ENCODE peak calls at places on chromosomes 11 and 22, in five cellular contexts. One of them, this sample, is unnamed.

GRCh38 chr11:124863137-124863825 is 2.0 kb upstream of the ROBO3 start:
- DNase-seq in HTR-8/SVneo: no peak
- DNase-seq in WERI-Rb-1: peak
- DNase-seq in BE2C: no peak
- DNase-seq in nucleus accumbens: no peak
- DNase-seq in this sample: no peak

GRCh38 chr11:70710192-70710965 is 312.1 kb downstream of the CTTN start:
- DNase-seq in HTR-8/SVneo: no peak
- DNase-seq in WERI-Rb-1: peak
- DNase-seq in BE2C: no peak
- DNase-seq in nucleus accumbens: no peak
- DNase-seq in this sample: no peak

GRCh38 chr11:327581-327923 is 6.9 kb upstream of the IFITM3 start:
- DNase-seq in HTR-8/SVneo: no peak
- DNase-seq in WERI-Rb-1: no peak
- DNase-seq in BE2C: no peak
- DNase-seq in nucleus accumbens: no peak
- DNase-seq in this sample: no peak

GRCh38 chr11:71139516-71140205 is 112.7 kb downstream of the SHANK2 start:
- DNase-seq in HTR-8/SVneo: no peak
- DNase-seq in WERI-Rb-1: no peak
- DNase-seq in BE2C: no peak
- DNase-seq in nucleus accumbens: peak
- DNase-seq in this sample: no peak

GRCh38 chr22:49046546-49047305 is 780.9 kb downstream of the BRD1 start:
- DNase-seq in HTR-8/SVneo: no peak
- DNase-seq in WERI-Rb-1: peak
- DNase-seq in BE2C: no peak
- DNase-seq in nucleus accumbens: peak
- DNase-seq in this sample: peak

GRCh38 chr22:37433786-37434185 is 6.5 kb upstream of the ELFN2 start:
- DNase-seq in HTR-8/SVneo: no peak
- DNase-seq in WERI-Rb-1: peak
- DNase-seq in BE2C: no peak
- DNase-seq in nucleus accumbens: no peak
- DNase-seq in this sample: no peak

GRCh38 chr22:36238348-36239149 is 778 bp downstream of the APOL2 start:
- DNase-seq in HTR-8/SVneo: no peak
- DNase-seq in WERI-Rb-1: no peak
- DNase-seq in BE2C: peak
- DNase-seq in nucleus accumbens: no peak
- DNase-seq in this sample: no peak

GRCh38 chr11:3161309-3161708 is 3.8 kb downstream of the OSBPL5 start:
- DNase-seq in HTR-8/SVneo: no peak
- DNase-seq in WERI-Rb-1: no peak
- DNase-seq in BE2C: no peak
- DNase-seq in nucleus accumbens: no peak
- DNase-seq in this sample: no peak

GRCh38 chr11:77073328-77074001 is 6.7 kb downstream of the CAPN5 start:
- DNase-seq in HTR-8/SVneo: peak
- DNase-seq in WERI-Rb-1: peak
- DNase-seq in BE2C: peak
- DNase-seq in nucleus accumbens: peak
- DNase-seq in this sample: peak

GRCh38 chr11:4947505-4947904 is at the start of gene OR51A4:
- DNase-seq in HTR-8/SVneo: no peak
- DNase-seq in WERI-Rb-1: no peak
- DNase-seq in BE2C: no peak
- DNase-seq in nucleus accumbens: no peak
- DNase-seq in this sample: no peak

GRCh38 chr11:119481667-119482400 is 58.9 kb upstream of the THY1 start:
- DNase-seq in HTR-8/SVneo: no peak
- DNase-seq in WERI-Rb-1: no peak
- DNase-seq in BE2C: peak
- DNase-seq in nucleus accumbens: no peak
- DNase-seq in this sample: no peak

GRCh38 chr11:72378704-72379383 is 55.5 kb downstream of the CLPB start:
- DNase-seq in HTR-8/SVneo: no peak
- DNase-seq in WERI-Rb-1: no peak
- DNase-seq in BE2C: no peak
- DNase-seq in nucleus accumbens: peak
- DNase-seq in this sample: no peak

GRCh38 chr11:18384157-18384641 is 10.2 kb upstream of the LDHA start:
- DNase-seq in HTR-8/SVneo: peak
- DNase-seq in WERI-Rb-1: peak
- DNase-seq in BE2C: peak
- DNase-seq in nucleus accumbens: no peak
- DNase-seq in this sample: peak

GRCh38 chr11:72598901-72599300 is 75.3 kb downstream of the PDE2A start:
- DNase-seq in HTR-8/SVneo: peak
- DNase-seq in WERI-Rb-1: peak
- DNase-seq in BE2C: peak
- DNase-seq in nucleus accumbens: no peak
- DNase-seq in this sample: peak

GRCh38 chr11:67252831-67253239 is 13.4 kb upstream of the GRK2 start:
- DNase-seq in HTR-8/SVneo: no peak
- DNase-seq in WERI-Rb-1: peak
- DNase-seq in BE2C: peak
- DNase-seq in nucleus accumbens: no peak
- DNase-seq in this sample: no peak

GRCh38 chr22:46052801-46053562 is 76.0 kb upstream of the WNT7B start:
- DNase-seq in HTR-8/SVneo: no peak
- DNase-seq in WERI-Rb-1: no peak
- DNase-seq in BE2C: peak
- DNase-seq in nucleus accumbens: no peak
- DNase-seq in this sample: no peak

GRCh38 chr11:104918113-104918824 is 20.0 kb upstream of the CASP12 start:
- DNase-seq in HTR-8/SVneo: peak
- DNase-seq in WERI-Rb-1: no peak
- DNase-seq in BE2C: no peak
- DNase-seq in nucleus accumbens: no peak
- DNase-seq in this sample: no peak

GRCh38 chr11:58524232-58525036 is 16.5 kb upstream of the OR5B21 start:
- DNase-seq in HTR-8/SVneo: peak
- DNase-seq in WERI-Rb-1: peak
- DNase-seq in BE2C: peak
- DNase-seq in nucleus accumbens: peak
- DNase-seq in this sample: peak

GRCh38 chr11:86553322-86553721 is 119.1 kb downstream of the ME3 start:
- DNase-seq in HTR-8/SVneo: no peak
- DNase-seq in WERI-Rb-1: no peak
- DNase-seq in BE2C: no peak
- DNase-seq in nucleus accumbens: no peak
- DNase-seq in this sample: no peak

GRCh38 chr11:125494033-125494364 is 2.1 kb downstream of the FEZ1 start:
- DNase-seq in HTR-8/SVneo: no peak
- DNase-seq in WERI-Rb-1: no peak
- DNase-seq in BE2C: no peak
- DNase-seq in nucleus accumbens: peak
- DNase-seq in this sample: no peak

GRCh38 chr22:38461414-38462081 is 6.3 kb upstream of the KDELR3 start:
- DNase-seq in HTR-8/SVneo: peak
- DNase-seq in WERI-Rb-1: peak
- DNase-seq in BE2C: peak
- DNase-seq in nucleus accumbens: peak
- DNase-seq in this sample: peak

GRCh38 chr11:8808226-8808585 is 102.8 kb upstream of the AKIP1 start:
- DNase-seq in HTR-8/SVneo: no peak
- DNase-seq in WERI-Rb-1: no peak
- DNase-seq in BE2C: no peak
- DNase-seq in nucleus accumbens: no peak
- DNase-seq in this sample: no peak

GRCh38 chr22:48683640-48684039 is 1144.0 kb downstream of the BRD1 start:
- DNase-seq in HTR-8/SVneo: no peak
- DNase-seq in WERI-Rb-1: no peak
- DNase-seq in BE2C: no peak
- DNase-seq in nucleus accumbens: no peak
- DNase-seq in this sample: no peak

GRCh38 chr11:32829680-32830412 is at the start of gene PRRG4:
- DNase-seq in HTR-8/SVneo: peak
- DNase-seq in WERI-Rb-1: peak
- DNase-seq in BE2C: peak
- DNase-seq in nucleus accumbens: no peak
- DNase-seq in this sample: no peak

GRCh38 chr11:17389205-17389956 is 922 bp upstream of the KCNJ11 start:
- DNase-seq in HTR-8/SVneo: peak
- DNase-seq in WERI-Rb-1: peak
- DNase-seq in BE2C: peak
- DNase-seq in nucleus accumbens: peak
- DNase-seq in this sample: peak

GRCh38 chr11:95485115-95485900 is 254.3 kb upstream of the SESN3 start:
- DNase-seq in HTR-8/SVneo: no peak
- DNase-seq in WERI-Rb-1: no peak
- DNase-seq in BE2C: no peak
- DNase-seq in nucleus accumbens: no peak
- DNase-seq in this sample: no peak

GRCh38 chr11:111514216-111515031 is at the start of gene HOATZ:
- DNase-seq in HTR-8/SVneo: no peak
- DNase-seq in WERI-Rb-1: no peak
- DNase-seq in BE2C: peak
- DNase-seq in nucleus accumbens: peak
- DNase-seq in this sample: no peak

GRCh38 chr22:31575190-31575589 is 78.9 kb downstream of the SFI1 start:
- DNase-seq in HTR-8/SVneo: no peak
- DNase-seq in WERI-Rb-1: no peak
- DNase-seq in BE2C: no peak
- DNase-seq in nucleus accumbens: no peak
- DNase-seq in this sample: no peak

GRCh38 chr22:31917227-31917921 is 27.0 kb upstream of the YWHAH start:
- DNase-seq in HTR-8/SVneo: no peak
- DNase-seq in WERI-Rb-1: no peak
- DNase-seq in BE2C: no peak
- DNase-seq in nucleus accumbens: no peak
- DNase-seq in this sample: no peak

GRCh38 chr11:75133976-75134375 is 16.9 kb upstream of the SLCO2B1 start:
- DNase-seq in HTR-8/SVneo: no peak
- DNase-seq in WERI-Rb-1: no peak
- DNase-seq in BE2C: no peak
- DNase-seq in nucleus accumbens: no peak
- DNase-seq in this sample: no peak

GRCh38 chr11:279966-280761 is 2.0 kb downstream of the NLRP6 start:
- DNase-seq in HTR-8/SVneo: no peak
- DNase-seq in WERI-Rb-1: peak
- DNase-seq in BE2C: no peak
- DNase-seq in nucleus accumbens: no peak
- DNase-seq in this sample: no peak

GRCh38 chr11:8028766-8029165 is 41.6 kb downstream of the EIF3F start:
- DNase-seq in HTR-8/SVneo: no peak
- DNase-seq in WERI-Rb-1: no peak
- DNase-seq in BE2C: no peak
- DNase-seq in nucleus accumbens: no peak
- DNase-seq in this sample: no peak